ENCODE peak calls at places on chromosomes 16 and 17, in seven cellular contexts. One of them, this sample, is unnamed.

GRCh38 chr17:45663772-45664171 is 120.3 kb upstream of the CRHR1 start:
- DNase-seq in upper lobe of right lung: no peak
- DNase-seq in Peyer's patch: no peak
- DNase-seq in cardiac muscle cell: no peak
- DNase-seq in CD4-positive, CD25-positive, alpha-beta regulatory T cell: no peak
- DNase-seq in CD8-positive, alpha-beta memory T cell: no peak
- DNase-seq in psoas muscle: no peak
- DNase-seq in this sample: no peak

GRCh38 chr17:63823659-63824331 is 3.4 kb upstream of the PSMC5 start:
- DNase-seq in upper lobe of right lung: no peak
- DNase-seq in Peyer's patch: no peak
- DNase-seq in cardiac muscle cell: no peak
- DNase-seq in CD4-positive, CD25-positive, alpha-beta regulatory T cell: no peak
- DNase-seq in CD8-positive, alpha-beta memory T cell: no peak
- DNase-seq in psoas muscle: no peak
- DNase-seq in this sample: no peak

GRCh38 chr16:86718118-86718517 is 139.8 kb downstream of the FOXL1 start:
- DNase-seq in upper lobe of right lung: no peak
- DNase-seq in Peyer's patch: no peak
- DNase-seq in cardiac muscle cell: no peak
- DNase-seq in CD4-positive, CD25-positive, alpha-beta regulatory T cell: no peak
- DNase-seq in CD8-positive, alpha-beta memory T cell: no peak
- DNase-seq in psoas muscle: no peak
- DNase-seq in this sample: no peak

GRCh38 chr16:7270823-7271222 is 61.8 kb upstream of the RBFOX1 start:
- DNase-seq in upper lobe of right lung: no peak
- DNase-seq in Peyer's patch: no peak
- DNase-seq in cardiac muscle cell: no peak
- DNase-seq in CD4-positive, CD25-positive, alpha-beta regulatory T cell: no peak
- DNase-seq in CD8-positive, alpha-beta memory T cell: no peak
- DNase-seq in psoas muscle: no peak
- DNase-seq in this sample: no peak

GRCh38 chr17:59516451-59516850 is 49.0 kb upstream of the DHX40 start:
- DNase-seq in upper lobe of right lung: no peak
- DNase-seq in Peyer's patch: no peak
- DNase-seq in cardiac muscle cell: no peak
- DNase-seq in CD4-positive, CD25-positive, alpha-beta regulatory T cell: no peak
- DNase-seq in CD8-positive, alpha-beta memory T cell: no peak
- DNase-seq in psoas muscle: no peak
- DNase-seq in this sample: peak; percentile 8

GRCh38 chr16:51701025-51701424 is 550.0 kb upstream of the SALL1 start:
- DNase-seq in upper lobe of right lung: no peak
- DNase-seq in Peyer's patch: no peak
- DNase-seq in cardiac muscle cell: no peak
- DNase-seq in CD4-positive, CD25-positive, alpha-beta regulatory T cell: no peak
- DNase-seq in CD8-positive, alpha-beta memory T cell: no peak
- DNase-seq in psoas muscle: no peak
- DNase-seq in this sample: no peak

GRCh38 chr17:50693041-50693682 is 14.6 kb downstream of the ANKRD40 start:
- DNase-seq in upper lobe of right lung: peak; percentile 27
- DNase-seq in Peyer's patch: no peak
- DNase-seq in cardiac muscle cell: no peak
- DNase-seq in CD4-positive, CD25-positive, alpha-beta regulatory T cell: no peak
- DNase-seq in CD8-positive, alpha-beta memory T cell: no peak
- DNase-seq in psoas muscle: no peak
- DNase-seq in this sample: no peak

GRCh38 chr16:10037771-10038170 is 144.5 kb downstream of the GRIN2A start:
- DNase-seq in upper lobe of right lung: no peak
- DNase-seq in Peyer's patch: no peak
- DNase-seq in cardiac muscle cell: no peak
- DNase-seq in CD4-positive, CD25-positive, alpha-beta regulatory T cell: no peak
- DNase-seq in CD8-positive, alpha-beta memory T cell: no peak
- DNase-seq in psoas muscle: no peak
- DNase-seq in this sample: no peak

GRCh38 chr16:89871895-89872294 is 1.5 kb upstream of the TCF25 start:
- DNase-seq in upper lobe of right lung: no peak
- DNase-seq in Peyer's patch: no peak
- DNase-seq in cardiac muscle cell: no peak
- DNase-seq in CD4-positive, CD25-positive, alpha-beta regulatory T cell: no peak
- DNase-seq in CD8-positive, alpha-beta memory T cell: no peak
- DNase-seq in psoas muscle: no peak
- DNase-seq in this sample: no peak

GRCh38 chr17:32523017-32523680 is 36.4 kb downstream of the CDK5R1 start:
- DNase-seq in upper lobe of right lung: no peak
- DNase-seq in Peyer's patch: peak; percentile 66
- DNase-seq in cardiac muscle cell: no peak
- DNase-seq in CD4-positive, CD25-positive, alpha-beta regulatory T cell: no peak
- DNase-seq in CD8-positive, alpha-beta memory T cell: no peak
- DNase-seq in psoas muscle: no peak
- DNase-seq in this sample: no peak

GRCh38 chr17:11637796-11638195 is 39.5 kb downstream of the DNAH9 start:
- DNase-seq in upper lobe of right lung: no peak
- DNase-seq in Peyer's patch: no peak
- DNase-seq in cardiac muscle cell: no peak
- DNase-seq in CD4-positive, CD25-positive, alpha-beta regulatory T cell: no peak
- DNase-seq in CD8-positive, alpha-beta memory T cell: no peak
- DNase-seq in psoas muscle: no peak
- DNase-seq in this sample: no peak

GRCh38 chr17:79073706-79074088 is 927 bp upstream of the ENGASE start:
- DNase-seq in upper lobe of right lung: peak; percentile 47
- DNase-seq in Peyer's patch: no peak
- DNase-seq in cardiac muscle cell: no peak
- DNase-seq in CD4-positive, CD25-positive, alpha-beta regulatory T cell: no peak
- DNase-seq in CD8-positive, alpha-beta memory T cell: no peak
- DNase-seq in psoas muscle: peak; percentile 28
- DNase-seq in this sample: no peak
- H3K27ac ChIP-seq in upper lobe of right lung: no peak overlapping the region
- H3K27ac ChIP-seq in Peyer's patch: peak overlapping the region; percentile 93
- H3K27ac ChIP-seq in cardiac muscle cell: no peak overlapping the region
- H3K27ac ChIP-seq in CD4-positive, CD25-positive, alpha-beta regulatory T cell: no peak overlapping the region
- H3K27ac ChIP-seq in CD8-positive, alpha-beta memory T cell: no peak overlapping the region
- H3K27ac ChIP-seq in psoas muscle: no peak overlapping the region
- H3K27ac ChIP-seq in this sample: no peak overlapping the region

DNA sequence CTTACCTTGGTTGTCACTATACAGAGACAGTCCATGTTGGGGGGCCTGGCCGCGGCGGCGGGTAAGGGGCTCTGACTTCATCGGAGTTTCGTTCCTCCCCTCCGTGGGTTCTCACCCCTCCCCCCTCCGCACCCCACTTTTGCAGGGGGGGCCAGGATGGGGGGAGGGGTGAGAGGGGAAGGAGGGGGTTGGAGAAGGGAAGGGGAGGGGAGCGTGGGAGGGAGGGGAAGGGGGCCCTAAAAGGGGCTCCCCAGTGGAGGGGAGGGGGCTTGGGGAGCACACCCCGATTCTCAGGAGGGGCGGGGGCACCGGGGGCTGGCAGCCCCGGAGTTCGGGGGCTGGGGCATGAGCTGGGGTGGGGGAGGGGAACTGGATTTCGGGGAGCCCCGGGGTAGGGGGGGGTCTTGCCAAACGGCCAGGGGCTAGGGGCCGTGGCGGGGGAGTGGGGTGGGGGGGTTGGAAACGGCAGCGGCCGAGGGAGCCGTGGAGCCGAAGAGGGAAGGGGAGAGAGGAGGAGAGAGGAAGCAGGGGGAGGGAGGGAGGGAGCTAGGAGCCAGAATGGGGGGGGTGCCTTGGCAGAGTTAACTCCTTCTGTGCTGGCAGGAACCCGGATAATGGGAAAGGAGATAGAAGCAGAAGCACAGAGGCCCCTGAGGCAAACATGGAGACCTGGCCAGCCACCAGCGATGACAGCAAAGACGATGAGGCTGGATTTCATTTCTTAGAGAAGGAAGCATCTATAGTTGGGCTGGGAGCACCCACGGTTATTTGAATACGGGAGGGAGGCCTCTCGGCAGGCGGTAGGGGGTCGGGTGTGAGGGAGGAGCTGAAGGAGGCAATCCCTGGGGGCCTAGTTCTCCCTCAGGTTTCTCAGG is 2.3 kb downstream of the DLG4 start:
- DNase-seq in upper lobe of right lung: peak; percentile 69
- DNase-seq in Peyer's patch: no peak
- DNase-seq in cardiac muscle cell: peak; percentile 90
- DNase-seq in CD4-positive, CD25-positive, alpha-beta regulatory T cell: no peak
- DNase-seq in CD8-positive, alpha-beta memory T cell: no peak
- DNase-seq in psoas muscle: peak; percentile 70
- DNase-seq in this sample: no peak
- H3K4me3 ChIP-seq in upper lobe of right lung: peak overlapping the region; percentile 51
- H3K4me3 ChIP-seq in Peyer's patch: peak overlapping the region; percentile 16
- H3K4me3 ChIP-seq in cardiac muscle cell: peak overlapping the region; percentile 61
- H3K4me3 ChIP-seq in CD4-positive, CD25-positive, alpha-beta regulatory T cell: no peak overlapping the region
- H3K4me3 ChIP-seq in CD8-positive, alpha-beta memory T cell: peak overlapping the region; percentile 37
- H3K4me3 ChIP-seq in psoas muscle: peak overlapping the region; percentile 50
- H3K4me3 ChIP-seq in this sample: peak overlapping the region; percentile 26

GRCh38 chr16:28309811-28310311 is 17.5 kb downstream of the SBK1 start:
- DNase-seq in upper lobe of right lung: peak; percentile 80
- DNase-seq in Peyer's patch: peak; percentile 68
- DNase-seq in cardiac muscle cell: no peak
- DNase-seq in CD4-positive, CD25-positive, alpha-beta regulatory T cell: peak; percentile 89
- DNase-seq in CD8-positive, alpha-beta memory T cell: peak; percentile 81
- DNase-seq in psoas muscle: peak; percentile 54
- DNase-seq in this sample: no peak

GRCh38 chr16:28310796-28311195 is 18.5 kb downstream of the SBK1 start:
- DNase-seq in upper lobe of right lung: no peak
- DNase-seq in Peyer's patch: no peak
- DNase-seq in cardiac muscle cell: no peak
- DNase-seq in CD4-positive, CD25-positive, alpha-beta regulatory T cell: no peak
- DNase-seq in CD8-positive, alpha-beta memory T cell: no peak
- DNase-seq in psoas muscle: peak; percentile 23
- DNase-seq in this sample: no peak

GRCh38 chr16:28311413-28311812 is 19.1 kb downstream of the SBK1 start:
- DNase-seq in upper lobe of right lung: no peak
- DNase-seq in Peyer's patch: no peak
- DNase-seq in cardiac muscle cell: no peak
- DNase-seq in CD4-positive, CD25-positive, alpha-beta regulatory T cell: no peak
- DNase-seq in CD8-positive, alpha-beta memory T cell: no peak
- DNase-seq in psoas muscle: no peak
- DNase-seq in this sample: no peak

GRCh38 chr16:28307936-28308335 is 15.6 kb downstream of the SBK1 start:
- DNase-seq in upper lobe of right lung: no peak
- DNase-seq in Peyer's patch: no peak
- DNase-seq in cardiac muscle cell: no peak
- DNase-seq in CD4-positive, CD25-positive, alpha-beta regulatory T cell: no peak
- DNase-seq in CD8-positive, alpha-beta memory T cell: no peak
- DNase-seq in psoas muscle: no peak
- DNase-seq in this sample: no peak

GRCh38 chr16:28308794-28309535 is 16.6 kb downstream of the SBK1 start:
- DNase-seq in upper lobe of right lung: no peak
- DNase-seq in Peyer's patch: no peak
- DNase-seq in cardiac muscle cell: no peak
- DNase-seq in CD4-positive, CD25-positive, alpha-beta regulatory T cell: no peak
- DNase-seq in CD8-positive, alpha-beta memory T cell: no peak
- DNase-seq in psoas muscle: no peak
- DNase-seq in this sample: no peak
- H3K27me3 ChIP-seq in upper lobe of right lung: no peaks in the 10 kb centered on the region
- H3K27me3 ChIP-seq in Peyer's patch: no peaks in the 10 kb centered on the region
- H3K27me3 ChIP-seq in cardiac muscle cell: no peaks in the 10 kb centered on the region
- H3K27me3 ChIP-seq in CD4-positive, CD25-positive, alpha-beta regulatory T cell: no peaks in the 10 kb centered on the region
- H3K27me3 ChIP-seq in CD8-positive, alpha-beta memory T cell: no peaks in the 10 kb centered on the region
- H3K27me3 ChIP-seq in psoas muscle: no peaks in the 10 kb centered on the region
- H3K27me3 ChIP-seq in this sample: peaks cover 8% of the 10 kb centered on the region

DNA sequence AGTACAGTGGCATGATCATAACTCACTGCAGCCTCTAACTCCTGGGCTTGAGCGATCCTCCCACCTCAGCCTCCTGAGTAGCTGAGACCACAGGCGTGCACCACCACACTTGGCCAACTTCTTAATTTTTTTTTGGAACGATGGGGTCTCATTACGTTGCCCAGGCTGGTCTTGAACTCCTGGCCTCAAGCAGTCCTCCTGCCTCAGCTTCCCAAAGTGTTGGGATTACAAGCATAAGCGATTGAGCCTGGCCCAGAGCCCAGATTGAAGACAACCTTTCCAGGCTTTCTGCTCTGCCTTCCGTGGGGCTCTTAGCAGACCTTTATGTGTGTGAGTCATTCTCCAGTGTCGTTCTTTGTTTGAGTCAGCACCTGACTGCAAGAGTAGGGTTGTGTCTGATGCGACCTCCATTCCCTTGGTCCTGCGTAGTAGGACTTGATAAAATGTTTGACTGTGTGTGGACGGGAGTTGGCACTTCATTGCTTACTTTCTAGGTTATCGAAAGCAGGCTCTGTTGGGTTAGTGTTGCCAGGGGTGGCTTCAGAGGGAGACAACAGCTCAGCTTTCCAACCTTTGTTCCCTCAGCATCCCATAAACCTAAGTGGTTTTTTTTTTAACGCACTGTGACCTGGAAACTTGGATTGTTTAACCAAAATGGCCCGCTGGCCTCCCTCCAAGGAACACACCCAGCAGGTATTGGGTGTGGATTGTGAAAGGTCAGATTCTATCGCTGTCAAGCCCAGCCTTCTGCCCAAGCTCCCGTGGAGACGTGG is 26.4 kb downstream of the EEF2K start:
- DNase-seq in upper lobe of right lung: peak; percentile 77
- DNase-seq in Peyer's patch: no peak
- DNase-seq in cardiac muscle cell: no peak
- DNase-seq in CD4-positive, CD25-positive, alpha-beta regulatory T cell: no peak
- DNase-seq in CD8-positive, alpha-beta memory T cell: no peak
- DNase-seq in psoas muscle: no peak
- DNase-seq in this sample: no peak
- H3K27ac ChIP-seq in upper lobe of right lung: peak overlapping the region; percentile 11
- H3K27ac ChIP-seq in Peyer's patch: peak overlapping the region; percentile 79
- H3K27ac ChIP-seq in cardiac muscle cell: peak overlapping the region; percentile 69
- H3K27ac ChIP-seq in CD4-positive, CD25-positive, alpha-beta regulatory T cell: no peak overlapping the region
- H3K27ac ChIP-seq in CD8-positive, alpha-beta memory T cell: no peak overlapping the region
- H3K27ac ChIP-seq in psoas muscle: peak overlapping the region; percentile 38
- H3K27ac ChIP-seq in this sample: no peak overlapping the region

DNA sequence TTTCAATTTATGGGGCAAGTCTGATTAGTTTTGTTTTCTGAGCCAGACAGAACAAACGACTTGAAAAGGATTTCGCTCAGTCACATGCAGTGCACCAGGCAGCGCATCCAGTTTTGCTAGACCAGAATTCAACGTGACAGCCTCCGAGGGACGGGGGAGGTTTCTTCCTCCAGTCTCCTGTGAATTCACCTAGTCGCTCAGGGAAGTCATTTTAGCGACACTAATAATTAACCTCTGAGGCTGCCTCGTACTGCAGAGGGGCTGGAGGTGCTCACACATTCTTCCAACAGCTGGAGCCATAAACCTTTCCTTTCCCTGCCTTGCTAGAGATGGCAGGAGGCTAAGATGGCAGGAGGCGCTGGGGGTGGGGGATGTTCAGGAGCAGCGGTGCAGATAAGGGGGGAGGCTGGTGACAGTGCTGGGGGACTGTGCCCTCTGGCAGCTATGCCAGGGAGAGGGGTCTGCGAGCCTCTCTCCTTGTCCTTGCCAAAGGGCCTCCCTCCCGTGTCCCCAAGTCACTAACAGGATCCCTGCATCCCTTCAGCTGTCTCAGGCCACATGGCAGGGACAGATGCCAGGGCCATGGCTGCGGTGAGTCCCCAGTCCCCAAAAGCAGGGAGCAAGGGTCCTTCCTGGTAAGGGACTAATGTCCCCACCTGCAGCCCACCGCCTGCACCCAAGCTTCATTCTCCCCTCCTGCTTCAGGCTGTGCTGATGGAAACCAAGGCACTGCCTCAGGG is 24.1 kb downstream of the MXRA7 start:
- DNase-seq in upper lobe of right lung: no peak
- DNase-seq in Peyer's patch: no peak
- DNase-seq in cardiac muscle cell: no peak
- DNase-seq in CD4-positive, CD25-positive, alpha-beta regulatory T cell: no peak
- DNase-seq in CD8-positive, alpha-beta memory T cell: no peak
- DNase-seq in psoas muscle: no peak
- DNase-seq in this sample: no peak
- H3K4me3 ChIP-seq in upper lobe of right lung: no peak overlapping the region
- H3K4me3 ChIP-seq in Peyer's patch: no peak overlapping the region
- H3K4me3 ChIP-seq in cardiac muscle cell: no peak overlapping the region
- H3K4me3 ChIP-seq in CD4-positive, CD25-positive, alpha-beta regulatory T cell: no peak overlapping the region
- H3K4me3 ChIP-seq in CD8-positive, alpha-beta memory T cell: no peak overlapping the region
- H3K4me3 ChIP-seq in psoas muscle: no peak overlapping the region
- H3K4me3 ChIP-seq in this sample: no peak overlapping the region

This sample was measured in SJSA1.